ENCODE peak calls at places on chromosomes 2 and 18, in eight cellular contexts. I is Calu3; F is brain microvascular endothelial cell; V is GM10248; O is activated CD8-positive, alpha-beta T cell treated with anti-CD3 and anti-CD28 coated beads for 36 hours; C is tibial nerve; D is AG09319; X is tibial artery. N is an unnamed sample.
A peak's percentile ranks its signal among the peaks of the same experiment; 100 is the strongest.

GRCh38 chr2:127085260-127085666 is 21.7 kb downstream of the BIN1 start:
- DNase-seq in D (no peak), I (peak; percentile 50), V (peak; percentile 52), O (peak; percentile 75), C (no peak), X (no peak), F (no peak), N (no peak)

GRCh38 chr2:6806605-6807004 is 59.1 kb downstream of the CMPK2 start:
- DNase-seq in F (no peak), X (no peak), V (no peak), O (no peak), D (no peak), C (no peak), I (no peak), N (no peak)

GRCh38 chr18:33821503-33821902 is 243.5 kb downstream of the ASXL3 start:
- DNase-seq in V (no peak), C (no peak), X (no peak), D (no peak), O (no peak), F (peak; percentile 3), I (no peak), N (no peak)

GRCh38 chr2:8893474-8893873 is 56.1 kb upstream of the KIDINS220 start:
- DNase-seq in C (no peak), F (no peak), I (no peak), D (no peak), X (no peak), V (no peak), O (no peak), N (no peak)

GRCh38 chr2:205768341-205768740 is 86.0 kb downstream of the NRP2 start:
- DNase-seq in O (no peak), X (no peak), D (no peak), F (no peak), C (no peak), I (no peak), V (no peak), N (no peak)

GRCh38 chr2:238488347-238488826 is 61.7 kb downstream of the ASB1 start:
- DNase-seq in C (no peak), X (no peak), I (no peak), O (no peak), D (no peak), V (no peak), F (no peak), N (peak; percentile 38)

GRCh38 chr2:10126627-10127026 is 4.1 kb downstream of the RRM2 start:
- DNase-seq in D (no peak), I (no peak), C (no peak), O (no peak), X (no peak), V (no peak), F (peak; percentile 31), N (peak; percentile 3)

GRCh38 chr2:190759749-190760213 is 110.9 kb downstream of the NAB1 start:
- DNase-seq in F (peak; percentile 49), X (no peak), O (no peak), C (no peak), V (no peak), I (peak; percentile 16), D (peak; percentile 73), N (no peak)

GRCh38 chr2:24930768-24931167 is 10.7 kb upstream of the ADCY3 start:
- DNase-seq in F (no peak), X (no peak), O (peak; percentile 60), V (peak; percentile 82), I (no peak), C (no peak), D (no peak), N (no peak)

GRCh38 chr2:118202707-118203303 is 114.5 kb downstream of the INSIG2 start:
- DNase-seq in X (peak; percentile 31), F (peak; percentile 35), C (peak; percentile 32), D (no peak), I (peak; percentile 59), O (peak; percentile 71), V (peak; percentile 60), N (no peak)

GRCh38 chr2:70084973-70085710 is 2.1 kb upstream of the PCBP1 start:
- DNase-seq in V (no peak), I (no peak), C (peak; percentile 43), D (no peak), F (no peak), O (peak; percentile 75), X (no peak), N (no peak)

GRCh38 chr18:76490701-76491171 is 4.3 kb downstream of the ZNF516 start:
- DNase-seq in C (peak; percentile 44), F (peak; percentile 26), I (peak; percentile 59), X (no peak), D (no peak), V (peak; percentile 56), O (peak; percentile 62), N (peak; percentile 81)

GRCh38 chr2:41764919-41765318 is 282.9 kb upstream of the PKDCC start:
- DNase-seq in C (no peak), I (no peak), D (no peak), X (no peak), O (no peak), V (no peak), F (no peak), N (no peak)
- TF ChIP-seq CTCF in C (no peak), I (no peak), D (no peak), X (no peak), O (no peak), V (no peak), F (no peak), N (no peak)

GRCh38 chr2:219175928-219176817 is 552 bp downstream of the CNPPD1 start:
- DNase-seq in D (no peak), C (peak; percentile 34), V (peak; percentile 43), O (peak; percentile 48), I (peak; percentile 60), X (peak; percentile 69), F (peak; percentile 19), N (no peak)

GRCh38 chr2:219178377-219179175 is 501 bp downstream of the RETREG2 start:
- DNase-seq in C (peak; percentile 39), X (peak; percentile 53), O (peak; percentile 50), V (peak; percentile 49), F (peak; percentile 12), D (no peak), I (peak; percentile 43), N (peak; percentile 83)

GRCh38 chr2:219176818-219177593 is at the start of gene CNPPD1:
- DNase-seq in F (peak; percentile 31), C (peak; percentile 81), X (peak; percentile 89), D (peak; percentile 48), V (peak; percentile 92), I (peak; percentile 94), O (peak; percentile 90), N (peak; percentile 92)

GRCh38 chr2:219179601-219180465 is 1.8 kb downstream of the RETREG2 start:
- DNase-seq in F (no peak), C (no peak), D (no peak), O (no peak), X (no peak), V (no peak), I (no peak), N (peak; percentile 56)

DNA sequence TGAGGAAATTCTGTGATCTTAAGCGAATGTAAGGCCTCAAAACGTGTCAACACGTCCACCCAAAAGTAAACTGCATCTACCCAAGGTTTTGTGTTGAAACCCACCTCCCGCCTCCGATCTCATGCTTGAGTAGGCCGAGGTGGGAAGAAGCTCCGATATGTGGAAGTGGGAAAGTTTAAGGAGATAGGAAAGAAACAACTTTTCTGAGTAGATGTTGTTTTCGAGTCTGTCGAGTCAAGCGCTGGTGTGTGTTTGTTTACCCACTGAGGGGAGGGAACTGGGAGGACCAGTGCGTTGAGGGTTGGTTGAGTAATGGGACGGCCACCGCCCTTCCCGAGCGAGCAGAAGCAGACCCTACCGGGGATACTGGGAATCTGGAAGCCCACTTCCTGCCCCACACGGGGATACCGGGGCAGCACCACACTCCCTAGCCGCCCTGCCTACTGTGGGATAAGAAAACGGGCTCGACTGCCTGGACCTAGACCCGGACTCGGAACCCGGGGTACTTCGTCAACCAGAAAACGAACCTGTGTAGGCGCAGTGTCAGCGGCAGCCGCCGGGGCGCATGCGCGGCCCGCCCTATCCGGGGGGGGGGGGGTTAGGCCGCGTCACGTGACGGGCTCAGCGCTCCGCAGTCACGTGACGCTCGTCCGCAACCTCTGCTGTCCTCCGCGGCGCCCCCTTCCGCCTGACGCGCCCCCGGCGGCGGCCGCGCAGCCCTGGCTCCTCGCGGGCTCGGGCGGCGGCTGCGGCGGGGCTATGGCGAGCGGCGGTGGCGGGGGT is at the start of gene RETREG2:
- DNase-seq in F (peak; percentile 78), O (peak; percentile 82), X (peak; percentile 94), D (peak; percentile 84), V (peak; percentile 98), I (peak; percentile 85), C (peak; percentile 87), N (peak; percentile 94)
- TF ChIP-seq CTCF in F (peak; percentile 22), O (peak; percentile 40), X (peak; percentile 53), D (peak; percentile 23), V (peak; percentile 71), I (peak; percentile 34), C (peak; percentile 71), N (no peak)

DNA sequence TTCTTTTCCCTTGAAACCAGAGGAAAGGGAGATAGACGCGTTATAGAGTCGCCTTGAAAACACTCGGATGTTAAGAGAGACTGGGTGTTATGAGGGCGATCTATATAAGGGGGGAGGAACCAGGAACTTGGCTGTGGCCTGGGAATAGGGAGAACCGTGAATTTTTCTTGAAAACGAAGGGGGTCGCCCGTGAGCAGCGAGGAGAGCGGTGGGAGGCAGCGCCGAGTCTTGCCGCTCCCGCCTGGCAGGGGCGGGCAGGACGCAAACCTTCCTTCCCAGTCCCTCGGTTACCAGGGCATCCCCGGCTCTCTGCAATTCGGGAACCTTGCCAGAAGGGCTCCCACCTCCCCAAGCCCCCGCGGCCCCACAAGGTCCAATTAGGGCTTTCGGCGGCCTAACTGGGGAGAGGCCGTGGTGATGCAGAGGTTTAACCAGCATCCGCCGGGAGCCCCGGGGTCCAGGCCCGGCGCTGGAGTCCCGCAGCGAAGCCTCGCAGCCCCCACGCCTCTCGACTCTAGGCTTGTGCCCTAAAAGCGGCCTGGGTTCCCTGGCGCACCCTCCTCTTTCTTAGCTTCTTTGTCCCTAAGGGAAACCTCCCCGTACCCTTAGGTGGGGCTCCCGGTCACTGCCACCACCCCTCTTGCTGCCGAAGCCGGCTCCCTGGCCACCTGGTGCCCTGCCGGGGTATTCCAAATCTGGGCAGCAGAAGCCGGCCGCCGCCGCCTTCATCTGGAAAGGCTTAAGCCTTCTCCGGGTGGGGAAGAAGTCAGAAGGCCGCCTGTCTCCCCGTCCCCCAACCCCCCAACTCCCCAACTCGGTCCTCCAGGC is 708 bp upstream of the FHOD3 start:
- DNase-seq in X (peak; percentile 67), D (peak; percentile 66), I (peak; percentile 83), V (peak; percentile 44), O (peak; percentile 24), F (peak; percentile 64), C (peak; percentile 47), N (no peak)
- TF ChIP-seq CTCF in X (peak; percentile 37), D (peak; percentile 65), I (no peak), V (peak; percentile 55), O (no peak), F (peak; percentile 76), C (no peak), N (peak; percentile 13)

DNA sequence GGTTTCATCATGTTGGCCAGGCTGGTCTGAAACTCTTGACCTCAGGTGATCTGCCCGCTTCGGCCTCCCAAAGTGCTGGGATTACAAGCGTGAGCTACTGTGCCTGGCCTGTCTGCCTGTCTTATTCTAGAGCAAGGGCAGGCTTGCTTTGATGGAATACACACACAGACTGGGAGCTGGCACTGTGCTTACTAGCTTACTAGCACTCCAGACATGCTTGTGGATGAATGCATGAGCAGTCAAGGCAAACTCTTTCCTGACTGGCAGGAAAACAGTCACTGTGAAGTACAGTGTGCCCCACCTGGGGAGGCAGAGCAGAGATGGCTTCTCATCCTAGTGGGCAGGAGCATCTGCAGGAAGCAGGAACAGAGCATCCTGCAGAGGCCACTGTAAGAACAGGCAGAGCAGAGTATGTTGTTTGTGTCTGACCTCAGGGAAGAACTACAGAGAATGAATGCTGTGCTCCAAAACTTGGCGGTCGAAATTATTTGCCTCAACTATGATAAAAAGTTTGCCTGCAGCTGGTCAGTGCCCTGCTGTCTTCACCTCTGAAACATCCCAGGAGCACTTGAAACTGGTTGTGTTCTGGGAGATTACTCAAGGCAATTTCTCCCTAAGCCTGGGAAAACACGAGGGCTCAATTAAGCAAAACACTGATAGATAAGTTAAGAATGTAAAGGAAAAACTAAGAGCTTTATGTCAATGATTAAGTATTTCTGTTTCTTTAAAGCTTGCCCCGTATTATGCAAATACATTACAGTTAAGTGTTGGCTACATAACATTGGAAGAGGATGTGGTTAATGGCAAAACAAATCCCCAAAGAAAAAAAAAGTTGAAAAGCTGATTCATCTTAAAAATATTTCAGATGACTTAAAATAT is 102.4 kb downstream of the VAPA start:
- DNase-seq in F (peak; percentile 87), I (peak; percentile 27), D (peak; percentile 62), C (peak; percentile 30), X (no peak), V (no peak), O (no peak), N (peak; percentile 60)
- TF ChIP-seq CTCF in F (peak; percentile 72), I (no peak), D (peak; percentile 75), C (peak; percentile 18), X (no peak), V (no peak), O (no peak), N (no peak)